ENCODE peak calls at places on chromosomes 7 and 10, in eight cellular contexts. Z is fibroblast of lung, P is neuronal stem cell, E is adrenal gland, S is GM23248, O is sigmoid colon, H is small intestine, F is endothelial cell of umbilical vein. M is an unnamed sample. For H3K4me1, the result is how much of the 10 kb centered on the place peaks cover.

GRCh38 chr10:14349081-14349480 is 18.4 kb upstream of the FRMD4A start:
- DNase-seq in Z (no peak), P (no peak), E (no peak), S (no peak), O (no peak), H (no peak), F (no peak), M (no peak)

GRCh38 chr7:24972991-24973390 is 7.0 kb downstream of the OSBPL3 start:
- DNase-seq in Z (peak), P (no peak), E (no peak), S (peak), O (no peak), H (no peak), F (no peak), M (no peak)

GRCh38 chr10:11720260-11720741 is 21.9 kb upstream of the ECHDC3 start:
- DNase-seq in Z (no peak), P (no peak), E (peak), S (no peak), O (no peak), H (no peak), F (no peak), M (no peak)

GRCh38 chr7:132145466-132145865 is 430.8 kb downstream of the PLXNA4 start:
- DNase-seq in Z (peak), P (peak), E (peak), S (peak), O (no peak), H (no peak), F (peak), M (no peak)

GRCh38 chr10:132345345-132345744 is 13.4 kb downstream of the LRRC27 start:
- DNase-seq in Z (no peak), P (no peak), E (no peak), S (no peak), O (peak), H (no peak), F (no peak), M (no peak)

GRCh38 chr10:68826764-68827591 is at the start of gene STOX1:
- DNase-seq in Z (peak), P (peak), E (peak), S (peak), O (peak), H (peak), F (peak), M (peak)

GRCh38 chr7:1140481-1141104 is 19.4 kb downstream of the ZFAND2A start:
- DNase-seq in Z (no peak), P (no peak), E (no peak), S (no peak), O (no peak), H (no peak), F (no peak), M (no peak)

GRCh38 chr7:141436676-141437075 is 114.5 kb upstream of the AGK start:
- DNase-seq in Z (no peak), P (no peak), E (no peak), S (no peak), O (no peak), H (no peak), F (no peak), M (no peak)

GRCh38 chr10:4670737-4671136 is 155.3 kb upstream of the AKR1E2 start:
- DNase-seq in Z (peak), P (no peak), E (no peak), S (peak), O (no peak), H (no peak), F (no peak), M (no peak)

GRCh38 chr10:21705828-21706176 is 171.8 kb downstream of the MLLT10 start:
- DNase-seq in Z (no peak), P (no peak), E (no peak), S (no peak), O (no peak), H (no peak), F (peak), M (no peak)

GRCh38 chr7:66301737-66302136 is 96.6 kb downstream of the TPST1 start:
- DNase-seq in Z (no peak), P (no peak), E (no peak), S (peak), O (no peak), H (no peak), F (no peak), M (no peak)

GRCh38 chr7:149724661-149725425 is 48.5 kb downstream of the ZNF467 start:
- DNase-seq in Z (no peak), P (no peak), E (no peak), S (no peak), O (peak), H (no peak), F (no peak), M (no peak)

GRCh38 chr10:112973046-112973445 is 23.0 kb downstream of the TCF7L2 start:
- DNase-seq in Z (no peak), P (no peak), E (no peak), S (no peak), O (peak), H (no peak), F (no peak), M (no peak)

GRCh38 chr10:126686732-126687693 is 16.5 kb upstream of the C10orf90 start:
- DNase-seq in Z (no peak), P (no peak), E (no peak), S (no peak), O (no peak), H (no peak), F (no peak), M (no peak)

GRCh38 chr7:143042821-143043271 is 9.3 kb upstream of the OR6V1 start:
- DNase-seq in Z (no peak), P (no peak), E (no peak), S (peak), O (no peak), H (peak), F (no peak), M (no peak)

GRCh38 chr10:66625709-66626590 is 299.9 kb upstream of the LRRTM3 start:
- DNase-seq in Z (no peak), P (no peak), E (no peak), S (no peak), O (no peak), H (no peak), F (no peak), M (no peak)

GRCh38 chr10:77582710-77583115 is 54.9 kb downstream of the KCNMA1 start:
- DNase-seq in Z (peak), P (no peak), E (peak), S (peak), O (peak), H (peak), F (no peak), M (peak)

GRCh38 chr7:151632750-151633515 is 113.2 kb upstream of the RHEB start:
- DNase-seq in Z (peak), P (peak), E (peak), S (peak), O (peak), H (peak), F (peak), M (no peak)

GRCh38 chr7:27159278-27160146 is 3.0 kb upstream of the HOXA7 start:
- DNase-seq in Z (no peak), P (no peak), E (no peak), S (no peak), O (peak), H (no peak), F (peak), M (peak)

GRCh38 chr7:108347616-108348015 is 108.6 kb downstream of the NRCAM start:
- DNase-seq in Z (peak), P (peak), E (peak), S (peak), O (no peak), H (no peak), F (peak), M (no peak)

GRCh38 chr7:135374736-135375135 is 135.2 kb downstream of the CNOT4 start:
- DNase-seq in Z (no peak), P (no peak), E (no peak), S (no peak), O (no peak), H (no peak), F (no peak), M (no peak)

GRCh38 chr7:110669410-110669809 is 421.5 kb upstream of the LRRN3 start:
- DNase-seq in Z (no peak), P (no peak), E (no peak), S (peak), O (no peak), H (no peak), F (no peak), M (no peak)

GRCh38 chr10:118276727-118277126 is 65.4 kb downstream of the FAM204A start:
- DNase-seq in Z (no peak), P (no peak), E (no peak), S (no peak), O (no peak), H (no peak), F (no peak), M (no peak)

GRCh38 chr7:125930848-125931247 is 1001.2 kb upstream of the POT1 start:
- DNase-seq in Z (no peak), P (no peak), E (no peak), S (no peak), O (no peak), H (no peak), F (no peak), M (peak)

GRCh38 chr7:1742555-1743303 is 72.7 kb downstream of the ELFN1 start:
- DNase-seq in Z (peak), P (no peak), E (peak), S (peak), O (no peak), H (peak), F (peak), M (peak)

GRCh38 chr7:157789094-157789493 is 452.3 kb downstream of the DNAJB6 start:
- DNase-seq in Z (no peak), P (no peak), E (no peak), S (no peak), O (no peak), H (no peak), F (no peak), M (no peak)

GRCh38 chr10:73650537-73651331 is 5.1 kb downstream of the SYNPO2L start:
- DNase-seq in Z (peak), P (no peak), E (no peak), S (peak), O (no peak), H (no peak), F (no peak), M (no peak)

GRCh38 chr10:70323697-70324340 is 40.0 kb upstream of the NPFFR1 start:
- DNase-seq in Z (no peak), P (no peak), E (no peak), S (no peak), O (peak), H (no peak), F (no peak), M (no peak)

GRCh38 chr10:79431422-79431821 is 14.0 kb downstream of the ZCCHC24 start:
- DNase-seq in Z (no peak), P (no peak), E (no peak), S (peak), O (peak), H (no peak), F (no peak), M (no peak)
- H3K4me1 ChIP-seq in Z (under half), P (under half), E (under half), S (half or more), O (under half), H (under half), F (under half), M (under half)

DNA sequence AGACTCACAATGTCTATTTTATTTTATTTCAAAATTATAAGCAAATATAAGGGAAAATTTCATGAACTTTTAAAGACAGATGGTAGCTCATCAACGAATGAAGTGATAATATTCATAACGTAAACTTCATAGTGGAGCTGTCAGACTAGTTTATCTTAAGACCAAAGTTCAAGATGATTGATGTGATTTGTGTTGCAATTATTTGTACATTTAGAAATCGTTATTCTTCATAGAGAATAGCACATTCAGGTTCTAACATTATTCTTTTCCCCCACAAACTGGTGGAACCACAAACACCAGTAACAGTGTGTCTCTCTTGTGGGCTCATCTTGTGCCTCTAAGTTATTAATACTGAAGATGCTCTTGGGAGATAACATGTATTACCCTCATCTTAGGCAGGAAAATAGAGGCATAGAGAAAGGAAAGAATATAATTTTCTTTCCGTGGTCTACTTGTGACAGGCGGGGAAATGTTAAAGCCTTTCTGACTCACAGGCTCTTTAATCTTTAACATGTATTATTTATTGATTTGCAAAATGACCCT is 37.0 kb downstream of the CCSER2 start:
- DNase-seq in Z (no peak), P (no peak), E (no peak), S (no peak), O (no peak), H (peak), F (no peak), M (no peak)
- H3K4me1 ChIP-seq in Z (under half), P (under half), E (under half), S (under half), O (under half), H (under half), F (under half), M (under half)

GRCh38 chr10:119306964-119307363 is 99.6 kb downstream of the GRK5 start:
- DNase-seq in Z (peak), P (no peak), E (no peak), S (peak), O (no peak), H (no peak), F (peak), M (no peak)
- H3K4me1 ChIP-seq in Z (under half), P (under half), E (under half), S (under half), O (under half), H (under half), F (under half), M (under half)

DNA sequence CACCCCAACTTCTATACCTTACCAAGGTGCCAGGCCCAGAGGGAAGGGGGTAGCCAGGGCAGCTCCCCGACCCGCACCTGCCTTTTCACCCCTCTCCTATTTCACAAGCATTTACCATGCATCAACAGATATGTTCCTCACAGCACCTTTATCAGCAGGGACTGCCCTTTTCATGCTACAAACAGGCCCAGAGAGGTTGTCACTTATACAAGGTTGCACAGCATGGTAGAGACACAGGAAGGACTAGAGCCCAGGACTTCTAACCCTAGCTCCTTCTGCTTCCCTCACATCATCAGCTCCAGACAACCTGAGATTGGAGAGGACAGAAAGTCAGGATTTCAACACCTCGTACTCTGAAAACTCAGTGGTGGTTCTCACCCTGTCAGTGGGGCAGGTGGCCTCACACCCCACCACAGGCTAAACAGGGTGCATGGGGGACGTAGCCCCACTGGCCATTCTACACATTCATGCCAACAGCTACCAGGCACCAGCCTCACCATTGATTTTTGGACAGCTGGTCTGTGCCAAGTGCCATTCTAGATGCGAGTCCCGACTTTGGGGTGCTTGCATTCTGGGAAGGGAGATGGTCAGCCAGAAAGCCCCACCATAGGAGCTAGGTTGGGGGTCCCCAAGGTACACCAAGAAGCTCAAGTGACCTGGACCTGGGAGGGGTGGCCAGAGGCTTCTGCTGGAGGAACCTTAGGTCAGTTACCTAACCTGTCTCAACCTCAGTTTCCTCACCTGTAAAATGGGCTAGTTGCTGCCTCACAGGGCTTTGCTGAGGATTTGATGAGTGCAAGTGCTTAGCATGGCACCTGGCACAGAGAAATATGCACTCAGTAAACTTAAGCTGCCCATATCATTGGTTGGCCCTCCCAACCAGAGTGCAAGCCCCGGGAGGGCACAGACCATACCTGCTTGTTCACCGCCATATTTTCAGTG is 38.4 kb downstream of the CHST3 start:
- DNase-seq in Z (no peak), P (no peak), E (no peak), S (no peak), O (no peak), H (no peak), F (no peak), M (no peak)
- H3K4me1 ChIP-seq in Z (under half), P (under half), E (half or more), S (under half), O (under half), H (under half), F (under half), M (under half)

DNA sequence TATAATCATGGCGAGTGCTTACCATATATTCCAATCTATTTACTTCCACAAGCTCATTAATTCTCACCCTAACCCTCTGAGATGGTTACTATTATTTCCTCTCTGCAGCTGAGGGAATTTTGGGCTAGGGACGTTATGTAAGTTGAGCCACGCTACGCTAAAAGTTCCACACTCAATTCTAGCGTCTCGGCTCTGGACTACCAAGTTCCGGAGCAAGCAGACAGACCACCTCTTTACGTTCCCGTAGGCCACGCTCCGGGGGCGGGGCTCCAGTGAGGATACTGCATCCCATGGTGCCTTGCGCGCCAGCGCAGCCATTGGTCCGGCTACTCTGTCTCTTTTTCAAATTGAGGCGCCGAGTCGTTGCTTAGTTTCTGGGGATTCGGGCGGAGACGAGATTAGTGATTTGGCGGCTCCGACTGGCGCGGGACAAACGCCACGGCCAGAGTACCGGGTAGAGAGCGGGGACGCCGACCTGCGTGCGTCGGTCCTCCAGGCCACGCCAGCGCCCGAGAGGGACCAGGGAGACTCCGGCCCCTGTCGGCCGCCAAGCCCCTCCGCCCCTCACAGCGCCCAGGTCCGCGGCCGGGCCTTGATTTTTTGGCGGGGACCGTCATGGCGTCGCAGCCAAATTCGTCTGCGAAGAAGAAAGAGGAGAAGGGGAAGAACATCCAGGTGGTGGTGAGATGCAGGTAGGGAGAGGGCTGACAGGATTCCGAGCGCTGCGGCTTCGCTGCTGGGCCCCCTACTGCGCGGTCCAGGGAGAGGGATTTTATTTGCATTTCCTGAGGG is at the start of gene KIF11:
- DNase-seq in Z (peak), P (peak), E (peak), S (peak), O (peak), H (peak), F (peak), M (peak)
- H3K4me1 ChIP-seq in Z (under half), P (under half), E (under half), S (under half), O (under half), H (under half), F (under half), M (under half)

GRCh38 chr7:47636693-47637175 is 54.8 kb upstream of the TNS3 start:
- DNase-seq in Z (no peak), P (no peak), E (no peak), S (no peak), O (no peak), H (no peak), F (no peak), M (no peak)
- H3K4me1 ChIP-seq in Z (under half), P (under half), E (under half), S (under half), O (under half), H (under half), F (under half), M (under half)

M was measured in BE2C.